ENCODE peak calls at places on chromosomes 2 and 18, in four cellular contexts. One of them, this sample, is unnamed. For H3K36me3, the result is how much of the 10 kb centered on the place peaks cover.

GRCh38 chr18:74116628-74117554 is 30.7 kb downstream of the FBXO15 start:
- DNase-seq in HCT116: peak
- DNase-seq in K562: no peak
- DNase-seq in H1: no peak
- DNase-seq in this sample: no peak

GRCh38 chr18:13235981-13236380 is 17.4 kb downstream of the LDLRAD4 start:
- DNase-seq in K562: no peak
- DNase-seq in H1: no peak
- DNase-seq in HCT116: no peak
- DNase-seq in this sample: no peak

GRCh38 chr2:219541611-219542180 is 1.9 kb downstream of the CHPF start:
- DNase-seq in K562: peak
- DNase-seq in HCT116: peak
- DNase-seq in H1: peak
- DNase-seq in this sample: peak

GRCh38 chr2:75100011-75100680 is 99.2 kb downstream of the TACR1 start:
- DNase-seq in K562: no peak
- DNase-seq in H1: no peak
- DNase-seq in HCT116: no peak
- DNase-seq in this sample: no peak

GRCh38 chr2:40244251-40245010 is 207.5 kb downstream of the SLC8A1 start:
- DNase-seq in HCT116: peak
- DNase-seq in K562: no peak
- DNase-seq in H1: peak
- DNase-seq in this sample: peak

GRCh38 chr18:27017901-27018500 is 152.5 kb upstream of the AQP4 start:
- DNase-seq in HCT116: no peak
- DNase-seq in H1: no peak
- DNase-seq in K562: no peak
- DNase-seq in this sample: no peak

GRCh38 chr2:28674062-28674712 is 77.4 kb upstream of the PPP1CB start:
- DNase-seq in H1: no peak
- DNase-seq in HCT116: no peak
- DNase-seq in K562: no peak
- DNase-seq in this sample: no peak

GRCh38 chr2:128406629-128407252 is 88.1 kb upstream of the HS6ST1 start:
- DNase-seq in HCT116: no peak
- DNase-seq in K562: no peak
- DNase-seq in H1: no peak
- DNase-seq in this sample: no peak

GRCh38 chr2:238114851-238115660 is 14.9 kb downstream of the ESPNL start:
- DNase-seq in K562: no peak
- DNase-seq in HCT116: no peak
- DNase-seq in H1: no peak
- DNase-seq in this sample: no peak

GRCh38 chr2:157355618-157356017 is 30.0 kb upstream of the ERMN start:
- DNase-seq in K562: no peak
- DNase-seq in HCT116: peak
- DNase-seq in H1: no peak
- DNase-seq in this sample: peak

GRCh38 chr2:190202604-190203003 is 117.0 kb downstream of the HIBCH start:
- DNase-seq in HCT116: no peak
- DNase-seq in K562: no peak
- DNase-seq in H1: no peak
- DNase-seq in this sample: no peak

GRCh38 chr2:168685619-168686453 is 116.6 kb upstream of the NOSTRIN start:
- DNase-seq in K562: peak
- DNase-seq in H1: no peak
- DNase-seq in HCT116: no peak
- DNase-seq in this sample: no peak

GRCh38 chr2:168684921-168685618 is 117.4 kb upstream of the NOSTRIN start:
- DNase-seq in HCT116: no peak
- DNase-seq in K562: no peak
- DNase-seq in H1: no peak
- DNase-seq in this sample: no peak

GRCh38 chr2:168683996-168684395 is 118.4 kb upstream of the NOSTRIN start:
- DNase-seq in H1: no peak
- DNase-seq in HCT116: no peak
- DNase-seq in K562: no peak
- DNase-seq in this sample: no peak

GRCh38 chr2:168687314-168687713 is 115.1 kb upstream of the NOSTRIN start:
- DNase-seq in H1: no peak
- DNase-seq in HCT116: no peak
- DNase-seq in K562: no peak
- DNase-seq in this sample: no peak

GRCh38 chr2:168686485-168687191 is 115.8 kb upstream of the NOSTRIN start:
- DNase-seq in K562: no peak
- DNase-seq in HCT116: no peak
- DNase-seq in H1: no peak
- DNase-seq in this sample: no peak
- TF ChIP-seq ZNF274 in K562: no peak
- TF ChIP-seq ZNF274 in HCT116: no peak
- TF ChIP-seq ZNF274 in H1: no peak
- TF ChIP-seq ZNF274 in this sample: no peak

DNA sequence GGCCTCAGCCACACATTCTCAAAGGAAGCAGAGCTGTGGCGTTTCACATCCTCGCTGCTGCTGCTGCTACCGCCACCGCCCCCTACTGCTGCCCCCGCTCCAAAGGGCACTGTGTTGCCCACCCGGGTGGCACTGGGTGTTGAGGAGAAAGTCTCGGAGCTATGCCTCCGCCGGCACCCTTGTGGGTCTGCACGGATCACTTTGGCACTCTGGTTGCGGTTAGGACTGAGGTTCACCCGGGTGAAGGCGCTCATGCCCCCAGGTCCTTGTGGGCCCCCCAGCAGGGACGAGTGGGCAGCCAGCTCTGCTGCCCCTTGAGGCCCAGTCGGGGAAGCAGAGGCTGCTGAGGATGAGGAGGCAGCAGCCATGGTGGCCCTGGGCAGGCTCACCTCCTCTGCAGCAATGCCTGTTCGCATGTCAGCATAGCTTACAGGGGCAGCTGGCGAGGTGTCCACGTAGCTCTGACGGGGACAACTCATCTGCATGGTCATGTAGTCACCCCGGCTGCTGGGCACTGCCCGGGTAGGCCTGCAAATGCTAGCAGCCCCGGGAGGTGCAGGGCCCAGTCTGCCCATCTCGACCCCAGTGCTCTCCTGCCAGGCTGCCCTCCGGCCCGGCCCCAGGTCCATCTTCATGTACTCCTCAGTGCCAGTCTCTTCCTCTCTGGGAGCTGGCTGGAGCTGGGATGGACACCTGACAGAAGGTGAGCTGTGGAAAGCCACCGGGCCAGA is 4.2 kb downstream of the IRS1 start:
- DNase-seq in HCT116: no peak
- DNase-seq in H1: peak
- DNase-seq in K562: no peak
- DNase-seq in this sample: no peak
- H3K4me3 ChIP-seq in HCT116: no peak
- H3K4me3 ChIP-seq in H1: no peak
- H3K4me3 ChIP-seq in K562: no peak
- H3K4me3 ChIP-seq in this sample: no peak

DNA sequence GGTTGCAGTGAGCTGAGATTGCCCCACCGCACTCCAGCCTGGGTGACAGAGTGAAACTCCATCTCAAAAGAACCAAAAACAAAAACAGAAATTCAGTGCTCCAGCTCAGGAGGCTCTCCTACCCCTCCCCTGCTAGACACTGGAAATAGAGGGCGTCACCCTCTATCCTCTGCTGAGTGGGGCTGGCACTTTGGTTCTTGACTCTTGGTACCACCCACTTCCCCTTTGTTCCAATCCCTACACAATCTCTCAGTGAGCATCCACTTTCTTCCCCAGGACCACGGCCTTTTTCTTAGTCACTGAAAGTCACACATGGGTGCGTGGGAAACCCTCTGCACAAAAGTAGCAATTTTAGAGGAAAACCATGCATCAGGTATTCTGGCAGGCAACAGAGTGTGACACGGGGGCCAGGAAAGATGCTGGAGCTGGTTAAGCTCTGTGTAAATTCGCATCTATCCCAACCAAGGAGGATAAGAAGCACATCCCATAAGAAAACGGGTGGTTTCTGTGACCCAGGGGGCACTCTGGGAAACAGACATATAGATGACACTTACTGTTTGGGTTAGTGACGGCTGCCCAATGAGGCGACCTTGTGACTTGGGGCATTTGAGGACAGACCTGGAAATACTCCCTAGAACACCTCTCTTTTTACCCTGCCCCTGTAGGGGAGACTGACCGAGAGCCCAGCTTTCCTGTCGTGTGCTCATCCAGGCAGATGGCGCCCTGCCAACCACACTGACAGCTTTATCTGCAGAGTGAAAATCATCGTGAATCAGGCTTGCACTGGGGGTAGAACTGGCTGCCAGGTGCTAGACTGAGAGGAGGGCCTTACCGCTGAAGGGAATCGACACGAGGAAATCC is 7.7 kb downstream of the HJURP start:
- DNase-seq in HCT116: no peak
- DNase-seq in H1: no peak
- DNase-seq in K562: no peak
- DNase-seq in this sample: no peak
- H3K36me3 ChIP-seq in HCT116: half or more
- H3K36me3 ChIP-seq in H1: half or more
- H3K36me3 ChIP-seq in K562: half or more
- H3K36me3 ChIP-seq in this sample: half or more

GRCh38 chr2:177806025-177806424 is 266.6 kb downstream of the PDE11A start:
- DNase-seq in H1: no peak
- DNase-seq in HCT116: no peak
- DNase-seq in K562: no peak
- DNase-seq in this sample: no peak
- TF ChIP-seq ZNF274 in H1: no peak
- TF ChIP-seq ZNF274 in HCT116: no peak
- TF ChIP-seq ZNF274 in K562: no peak
- TF ChIP-seq ZNF274 in this sample: no peak

GRCh38 chr2:187581125-187581896 is 27.1 kb upstream of the TFPI start:
- DNase-seq in K562: peak
- DNase-seq in H1: no peak
- DNase-seq in HCT116: peak
- DNase-seq in this sample: peak
- H3K4me3 ChIP-seq in K562: no peak
- H3K4me3 ChIP-seq in H1: no peak
- H3K4me3 ChIP-seq in HCT116: no peak
- H3K4me3 ChIP-seq in this sample: no peak

GRCh38 chr2:169815849-169816248 is 8.9 kb downstream of the METTL5 start:
- DNase-seq in HCT116: no peak
- DNase-seq in H1: no peak
- DNase-seq in K562: no peak
- DNase-seq in this sample: no peak

GRCh38 chr2:169822785-169823392 is 1.8 kb downstream of the METTL5 start:
- DNase-seq in HCT116: no peak
- DNase-seq in H1: no peak
- DNase-seq in K562: no peak
- DNase-seq in this sample: no peak

GRCh38 chr2:169819106-169819505 is 5.6 kb downstream of the METTL5 start:
- DNase-seq in HCT116: no peak
- DNase-seq in K562: no peak
- DNase-seq in H1: no peak
- DNase-seq in this sample: no peak

GRCh38 chr2:169822036-169822435 is 2.7 kb downstream of the METTL5 start:
- DNase-seq in K562: no peak
- DNase-seq in HCT116: no peak
- DNase-seq in H1: no peak
- DNase-seq in this sample: no peak

DNA sequence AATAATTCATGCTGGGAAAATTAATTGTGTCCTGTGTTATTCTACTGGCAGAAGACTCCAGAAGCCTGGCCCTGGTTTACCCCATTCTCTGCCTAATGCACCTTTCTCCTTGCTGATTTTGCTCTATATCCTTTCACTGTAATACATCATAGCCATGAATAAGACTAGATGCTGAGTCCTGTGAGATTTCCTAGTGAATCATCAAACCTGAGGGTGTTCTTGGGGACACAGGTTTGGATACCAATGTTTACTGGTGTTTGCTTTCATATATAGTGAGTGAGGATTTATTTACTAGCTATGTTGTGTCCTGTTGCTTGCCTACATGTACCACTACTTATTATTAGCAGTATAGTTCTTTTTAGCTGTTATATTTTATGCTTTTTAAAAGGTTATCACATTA is 6.5 kb downstream of the METTL5 start:
- DNase-seq in HCT116: no peak
- DNase-seq in K562: no peak
- DNase-seq in H1: no peak
- DNase-seq in this sample: no peak
- H3K36me3 ChIP-seq in HCT116: under half
- H3K36me3 ChIP-seq in K562: half or more
- H3K36me3 ChIP-seq in H1: under half
- H3K36me3 ChIP-seq in this sample: half or more

DNA sequence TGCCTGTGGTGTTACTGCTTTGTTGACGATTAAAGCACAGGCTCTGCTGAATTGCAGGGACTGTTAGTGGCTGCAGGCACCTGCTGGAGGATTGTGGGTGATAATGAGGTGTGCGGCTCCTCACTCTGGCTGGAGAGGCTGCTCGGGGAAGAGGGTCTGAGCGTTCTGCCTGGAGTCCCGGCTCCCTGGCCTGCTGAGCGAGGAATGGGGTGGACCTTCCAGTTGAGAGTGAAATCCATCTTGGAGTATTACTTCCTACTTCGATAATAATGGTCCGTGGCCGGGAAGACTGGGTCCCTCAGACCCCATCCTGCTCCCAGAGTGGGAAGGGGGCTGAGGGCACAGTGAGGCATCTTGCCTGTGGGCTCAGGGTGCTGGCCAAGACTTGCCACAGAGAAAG is 199.4 kb upstream of the HDAC4 start:
- DNase-seq in K562: no peak
- DNase-seq in HCT116: no peak
- DNase-seq in H1: no peak
- DNase-seq in this sample: no peak
- TF ChIP-seq ZNF274 in K562: no peak
- TF ChIP-seq ZNF274 in HCT116: no peak
- TF ChIP-seq ZNF274 in H1: no peak
- TF ChIP-seq ZNF274 in this sample: no peak

GRCh38 chr18:7566587-7567486 is at the start of gene PTPRM:
- DNase-seq in HCT116: peak
- DNase-seq in H1: peak
- DNase-seq in K562: peak
- DNase-seq in this sample: no peak
- H3K4me3 ChIP-seq in HCT116: no peak
- H3K4me3 ChIP-seq in H1: peak
- H3K4me3 ChIP-seq in K562: peak
- H3K4me3 ChIP-seq in this sample: peak

GRCh38 chr2:169637620-169638019 is 53.5 kb downstream of the PPIG start:
- DNase-seq in K562: no peak
- DNase-seq in HCT116: no peak
- DNase-seq in H1: no peak
- DNase-seq in this sample: no peak
- H3K36me3 ChIP-seq in K562: half or more
- H3K36me3 ChIP-seq in HCT116: under half
- H3K36me3 ChIP-seq in H1: under half
- H3K36me3 ChIP-seq in this sample: half or more

GRCh38 chr2:230443540-230443939 is 27.5 kb downstream of the SP100 start:
- DNase-seq in K562: no peak
- DNase-seq in H1: no peak
- DNase-seq in HCT116: no peak
- DNase-seq in this sample: no peak

GRCh38 chr2:230444832-230445231 is 28.8 kb downstream of the SP100 start:
- DNase-seq in K562: no peak
- DNase-seq in HCT116: no peak
- DNase-seq in H1: no peak
- DNase-seq in this sample: no peak

GRCh38 chr2:230447036-230447435 is 31.0 kb downstream of the SP100 start:
- DNase-seq in K562: no peak
- DNase-seq in HCT116: no peak
- DNase-seq in H1: no peak
- DNase-seq in this sample: no peak

GRCh38 chr2:230439590-230439989 is 23.6 kb downstream of the SP100 start:
- DNase-seq in K562: no peak
- DNase-seq in HCT116: no peak
- DNase-seq in H1: no peak
- DNase-seq in this sample: no peak

GRCh38 chr2:230441188-230441897 is 25.3 kb downstream of the SP100 start:
- DNase-seq in H1: no peak
- DNase-seq in HCT116: no peak
- DNase-seq in K562: no peak
- DNase-seq in this sample: no peak
- TF ChIP-seq ZNF274 in H1: no peak
- TF ChIP-seq ZNF274 in HCT116: no peak
- TF ChIP-seq ZNF274 in K562: no peak
- TF ChIP-seq ZNF274 in this sample: no peak